ENCODE peak calls at places on chromosomes 1 and 21, in ten cellular contexts. B is GOT3; K is naive thymus-derived CD8-positive, alpha-beta T cell; V is heart right ventricle; F is stimulated activated CD4-positive, alpha-beta T cell treated with anti-CD3 and anti-CD28 coated beads, Interleukin-4, amount 100 ng/mL, for 24 hours; N is GM12865; G is psoas muscle; T is skeletal muscle cell; R is esophagus muscularis mucosa; O is epithelial cell of prostate. Z is an unnamed sample.

GRCh38 chr1:109790735-109791494 is 27.2 kb upstream of the EPS8L3 start:
- DNase-seq in B (no peak), K (peak; percentile 74), V (peak; percentile 63), F (peak; percentile 77), N (peak; percentile 79), G (peak; percentile 48), T (no peak), R (no peak), O (no peak), Z (no peak)

GRCh38 chr1:248825136-248825535 is 579 bp downstream of the SH3BP5L start:
- DNase-seq in B (no peak), K (no peak), V (no peak), F (no peak), N (no peak), G (no peak), T (no peak), R (no peak), O (no peak), Z (no peak)

GRCh38 chr1:151828931-151829330 is 2.7 kb downstream of the RORC start:
- DNase-seq in B (no peak), K (no peak), V (peak; percentile 45), F (no peak), N (no peak), G (peak; percentile 48), T (peak; percentile 9), R (no peak), O (no peak), Z (no peak)

GRCh38 chr21:40447016-40447415 is 399.9 kb downstream of the DSCAM start:
- DNase-seq in B (no peak), K (no peak), V (no peak), F (no peak), N (no peak), G (no peak), T (no peak), R (peak; percentile 81), O (no peak), Z (no peak)

GRCh38 chr1:181159451-181160151 is 71.1 kb downstream of the IER5 start:
- DNase-seq in B (no peak), K (peak; percentile 64), V (no peak), F (peak; percentile 43), N (peak; percentile 45), G (no peak), T (no peak), R (no peak), O (peak; percentile 88), Z (no peak)

GRCh38 chr1:225424562-225425210 is 3.2 kb downstream of the LBR start:
- DNase-seq in B (no peak), K (no peak), V (no peak), F (no peak), N (no peak), G (no peak), T (no peak), R (no peak), O (no peak), Z (no peak)

GRCh38 chr1:89757532-89757931 is 63.3 kb upstream of the LRRC8D start:
- DNase-seq in B (no peak), K (peak; percentile 48), V (peak; percentile 39), F (peak; percentile 50), N (peak; percentile 72), G (peak; percentile 39), T (no peak), R (peak; percentile 86), O (no peak), Z (no peak)

GRCh38 chr1:208595745-208596144 is 351.6 kb upstream of the PLXNA2 start:
- DNase-seq in B (no peak), K (no peak), V (no peak), F (no peak), N (no peak), G (no peak), T (peak; percentile 4), R (peak; percentile 55), O (no peak), Z (no peak)

GRCh38 chr1:6922096-6922931 is 137.1 kb downstream of the CAMTA1 start:
- DNase-seq in B (no peak), K (no peak), V (no peak), F (no peak), N (no peak), G (peak; percentile 31), T (peak; percentile 27), R (no peak), O (peak; percentile 24), Z (no peak)

GRCh38 chr1:100542264-100542663 is 4.3 kb downstream of the GPR88 start:
- DNase-seq in B (no peak), K (no peak), V (no peak), F (no peak), N (no peak), G (no peak), T (no peak), R (no peak), O (no peak), Z (no peak)

GRCh38 chr1:116981521-116982037 is 20.0 kb upstream of the CD101 start:
- DNase-seq in B (no peak), K (no peak), V (no peak), F (no peak), N (no peak), G (no peak), T (no peak), R (peak; percentile 74), O (no peak), Z (no peak)

GRCh38 chr1:235532350-235532749 is 28.1 kb upstream of the B3GALNT2 start:
- DNase-seq in B (no peak), K (no peak), V (no peak), F (no peak), N (no peak), G (no peak), T (no peak), R (no peak), O (peak; percentile 31), Z (no peak)

GRCh38 chr21:42627527-42628289 is 25.7 kb upstream of the PDE9A start:
- DNase-seq in B (no peak), K (no peak), V (peak; percentile 78), F (no peak), N (no peak), G (no peak), T (no peak), R (no peak), O (no peak), Z (no peak)

GRCh38 chr1:233359431-233359830 is 31.9 kb downstream of the MAP3K21 start:
- DNase-seq in B (no peak), K (no peak), V (no peak), F (no peak), N (no peak), G (no peak), T (no peak), R (no peak), O (no peak), Z (no peak)

GRCh38 chr1:28196330-28196729 is 19.8 kb upstream of the PTAFR start:
- DNase-seq in B (no peak), K (no peak), V (no peak), F (no peak), N (no peak), G (no peak), T (no peak), R (no peak), O (no peak), Z (no peak)

GRCh38 chr1:69791311-69791710 is 223.6 kb downstream of the LRRC7 start:
- DNase-seq in B (no peak), K (no peak), V (no peak), F (no peak), N (no peak), G (no peak), T (no peak), R (no peak), O (no peak), Z (no peak)

GRCh38 chr1:47188901-47189785 is 693 bp downstream of the PDZK1IP1 start:
- DNase-seq in B (no peak), K (no peak), V (no peak), F (no peak), N (no peak), G (no peak), T (no peak), R (no peak), O (no peak), Z (no peak)

GRCh38 chr1:67838180-67838912 is 5.1 kb upstream of the GNG12 start:
- DNase-seq in B (no peak), K (no peak), V (no peak), F (no peak), N (no peak), G (no peak), T (no peak), R (no peak), O (no peak), Z (no peak)

GRCh38 chr1:93200714-93201113 is 20.2 kb downstream of the CCDC18 start:
- DNase-seq in B (no peak), K (no peak), V (no peak), F (no peak), N (no peak), G (no peak), T (no peak), R (no peak), O (no peak), Z (no peak)

GRCh38 chr21:35168702-35169101 is 119.6 kb upstream of the RUNX1 start:
- DNase-seq in B (no peak), K (no peak), V (no peak), F (no peak), N (no peak), G (no peak), T (peak; percentile 56), R (no peak), O (no peak), Z (no peak)

GRCh38 chr1:228781161-228781771 is 46.0 kb downstream of the RHOU start:
- DNase-seq in B (no peak), K (no peak), V (no peak), F (no peak), N (no peak), G (no peak), T (no peak), R (no peak), O (no peak), Z (no peak)